ENCODE peak calls at places on chromosome 2, in nine cellular contexts. One of them, this sample, is unnamed.

GRCh38 chr2:10826625-10827024 is 14.0 kb upstream of the PDIA6 start:
- DNase-seq in cardiac muscle cell: no peak
- DNase-seq in fibroblast of lung: no peak
- DNase-seq in colonic mucosa: no peak
- DNase-seq in mesenchymal stem cell: no peak
- DNase-seq in naive thymus-derived CD4-positive, alpha-beta T cell: no peak
- DNase-seq in GM12878: no peak
- DNase-seq in PC-3: no peak
- DNase-seq in trophoblast cell: no peak
- DNase-seq in this sample: no peak

GRCh38 chr2:144975881-144976280 is 456.0 kb upstream of the ZEB2 start:
- DNase-seq in cardiac muscle cell: no peak
- DNase-seq in fibroblast of lung: no peak
- DNase-seq in colonic mucosa: no peak
- DNase-seq in mesenchymal stem cell: no peak
- DNase-seq in naive thymus-derived CD4-positive, alpha-beta T cell: no peak
- DNase-seq in GM12878: no peak
- DNase-seq in PC-3: no peak
- DNase-seq in trophoblast cell: no peak
- DNase-seq in this sample: no peak

GRCh38 chr2:119229716-119230115 is 6.1 kb downstream of the STEAP3 start:
- DNase-seq in cardiac muscle cell: no peak
- DNase-seq in fibroblast of lung: no peak
- DNase-seq in colonic mucosa: no peak
- DNase-seq in mesenchymal stem cell: no peak
- DNase-seq in naive thymus-derived CD4-positive, alpha-beta T cell: no peak
- DNase-seq in GM12878: no peak
- DNase-seq in PC-3: no peak
- DNase-seq in trophoblast cell: peak; percentile 24
- DNase-seq in this sample: no peak

GRCh38 chr2:28754321-28754720 is 2.7 kb downstream of the PPP1CB start:
- DNase-seq in cardiac muscle cell: peak; percentile 41
- DNase-seq in fibroblast of lung: peak; percentile 48
- DNase-seq in colonic mucosa: no peak
- DNase-seq in mesenchymal stem cell: peak; percentile 50
- DNase-seq in naive thymus-derived CD4-positive, alpha-beta T cell: no peak
- DNase-seq in GM12878: no peak
- DNase-seq in PC-3: peak; percentile 27
- DNase-seq in trophoblast cell: no peak
- DNase-seq in this sample: no peak

GRCh38 chr2:197477764-197478163 is 21.9 kb downstream of the HSPD1 start:
- DNase-seq in cardiac muscle cell: no peak
- DNase-seq in fibroblast of lung: no peak
- DNase-seq in colonic mucosa: no peak
- DNase-seq in mesenchymal stem cell: no peak
- DNase-seq in naive thymus-derived CD4-positive, alpha-beta T cell: no peak
- DNase-seq in GM12878: no peak
- DNase-seq in PC-3: no peak
- DNase-seq in trophoblast cell: no peak
- DNase-seq in this sample: no peak

GRCh38 chr2:201618744-201619654 is 24.3 kb downstream of the TMEM237 start:
- DNase-seq in cardiac muscle cell: peak; percentile 92
- DNase-seq in fibroblast of lung: peak; percentile 78
- DNase-seq in colonic mucosa: peak; percentile 58
- DNase-seq in mesenchymal stem cell: no peak
- DNase-seq in naive thymus-derived CD4-positive, alpha-beta T cell: no peak
- DNase-seq in GM12878: no peak
- DNase-seq in PC-3: no peak
- DNase-seq in trophoblast cell: peak; percentile 67
- DNase-seq in this sample: no peak

GRCh38 chr2:186543561-186544131 is 46.2 kb upstream of the ITGAV start:
- DNase-seq in cardiac muscle cell: peak; percentile 72
- DNase-seq in fibroblast of lung: peak; percentile 69
- DNase-seq in colonic mucosa: no peak
- DNase-seq in mesenchymal stem cell: peak; percentile 81
- DNase-seq in naive thymus-derived CD4-positive, alpha-beta T cell: no peak
- DNase-seq in GM12878: no peak
- DNase-seq in PC-3: peak; percentile 50
- DNase-seq in trophoblast cell: no peak
- DNase-seq in this sample: no peak

GRCh38 chr2:160651416-160652200 is 158.0 kb upstream of the RBMS1 start:
- DNase-seq in cardiac muscle cell: peak; percentile 63
- DNase-seq in fibroblast of lung: peak; percentile 12
- DNase-seq in colonic mucosa: no peak
- DNase-seq in mesenchymal stem cell: peak; percentile 41
- DNase-seq in naive thymus-derived CD4-positive, alpha-beta T cell: no peak
- DNase-seq in GM12878: no peak
- DNase-seq in PC-3: peak; percentile 39
- DNase-seq in trophoblast cell: peak; percentile 51
- DNase-seq in this sample: no peak

GRCh38 chr2:240820014-240820606 is at the start of gene KIF1A:
- DNase-seq in cardiac muscle cell: no peak
- DNase-seq in fibroblast of lung: no peak
- DNase-seq in colonic mucosa: no peak
- DNase-seq in mesenchymal stem cell: no peak
- DNase-seq in naive thymus-derived CD4-positive, alpha-beta T cell: no peak
- DNase-seq in GM12878: no peak
- DNase-seq in PC-3: no peak
- DNase-seq in trophoblast cell: no peak
- DNase-seq in this sample: no peak

GRCh38 chr2:240131941-240132650 is 4.0 kb downstream of the COPS9 start:
- DNase-seq in cardiac muscle cell: no peak
- DNase-seq in fibroblast of lung: no peak
- DNase-seq in colonic mucosa: no peak
- DNase-seq in mesenchymal stem cell: no peak
- DNase-seq in naive thymus-derived CD4-positive, alpha-beta T cell: no peak
- DNase-seq in GM12878: no peak
- DNase-seq in PC-3: no peak
- DNase-seq in trophoblast cell: no peak
- DNase-seq in this sample: no peak

GRCh38 chr2:11540148-11540995 is 6.5 kb downstream of the GREB1 start:
- DNase-seq in cardiac muscle cell: no peak
- DNase-seq in fibroblast of lung: no peak
- DNase-seq in colonic mucosa: no peak
- DNase-seq in mesenchymal stem cell: no peak
- DNase-seq in naive thymus-derived CD4-positive, alpha-beta T cell: no peak
- DNase-seq in GM12878: no peak
- DNase-seq in PC-3: no peak
- DNase-seq in trophoblast cell: no peak
- DNase-seq in this sample: no peak

GRCh38 chr2:224284134-224284946 is 117.6 kb downstream of the FAM124B start:
- DNase-seq in cardiac muscle cell: peak; percentile 50
- DNase-seq in fibroblast of lung: peak; percentile 54
- DNase-seq in colonic mucosa: peak; percentile 30
- DNase-seq in mesenchymal stem cell: peak; percentile 54
- DNase-seq in naive thymus-derived CD4-positive, alpha-beta T cell: no peak
- DNase-seq in GM12878: no peak
- DNase-seq in PC-3: peak; percentile 73
- DNase-seq in trophoblast cell: peak; percentile 22
- DNase-seq in this sample: no peak

GRCh38 chr2:163733301-163733938 is 2.4 kb downstream of the FIGN start:
- DNase-seq in cardiac muscle cell: no peak
- DNase-seq in fibroblast of lung: peak; percentile 58
- DNase-seq in colonic mucosa: no peak
- DNase-seq in mesenchymal stem cell: peak; percentile 53
- DNase-seq in naive thymus-derived CD4-positive, alpha-beta T cell: no peak
- DNase-seq in GM12878: no peak
- DNase-seq in PC-3: no peak
- DNase-seq in trophoblast cell: no peak
- DNase-seq in this sample: no peak

GRCh38 chr2:55418512-55419235 is 982 bp downstream of the CCDC88A start:
- DNase-seq in cardiac muscle cell: no peak
- DNase-seq in fibroblast of lung: no peak
- DNase-seq in colonic mucosa: no peak
- DNase-seq in mesenchymal stem cell: no peak
- DNase-seq in naive thymus-derived CD4-positive, alpha-beta T cell: no peak
- DNase-seq in GM12878: no peak
- DNase-seq in PC-3: no peak
- DNase-seq in trophoblast cell: no peak
- DNase-seq in this sample: no peak

GRCh38 chr2:121088251-121089004 is 196.6 kb downstream of the TFCP2L1 start:
- DNase-seq in cardiac muscle cell: peak; percentile 80
- DNase-seq in fibroblast of lung: peak; percentile 85
- DNase-seq in colonic mucosa: no peak
- DNase-seq in mesenchymal stem cell: no peak
- DNase-seq in naive thymus-derived CD4-positive, alpha-beta T cell: no peak
- DNase-seq in GM12878: no peak
- DNase-seq in PC-3: no peak
- DNase-seq in trophoblast cell: no peak
- DNase-seq in this sample: no peak

GRCh38 chr2:227228061-227228667 is 63.7 kb downstream of the COL4A3 start:
- DNase-seq in cardiac muscle cell: peak; percentile 7
- DNase-seq in fibroblast of lung: no peak
- DNase-seq in colonic mucosa: peak; percentile 47
- DNase-seq in mesenchymal stem cell: no peak
- DNase-seq in naive thymus-derived CD4-positive, alpha-beta T cell: no peak
- DNase-seq in GM12878: no peak
- DNase-seq in PC-3: peak; percentile 49
- DNase-seq in trophoblast cell: no peak
- DNase-seq in this sample: no peak

GRCh38 chr2:191202881-191203397 is 42.3 kb upstream of the MYO1B start:
- DNase-seq in cardiac muscle cell: peak; percentile 81
- DNase-seq in fibroblast of lung: peak; percentile 40
- DNase-seq in colonic mucosa: no peak
- DNase-seq in mesenchymal stem cell: peak; percentile 89
- DNase-seq in naive thymus-derived CD4-positive, alpha-beta T cell: no peak
- DNase-seq in GM12878: no peak
- DNase-seq in PC-3: no peak
- DNase-seq in trophoblast cell: no peak
- DNase-seq in this sample: peak; percentile 18

GRCh38 chr2:132977812-132978529 is 308.0 kb upstream of the LYPD1 start:
- DNase-seq in cardiac muscle cell: peak; percentile 41
- DNase-seq in fibroblast of lung: peak; percentile 42
- DNase-seq in colonic mucosa: no peak
- DNase-seq in mesenchymal stem cell: peak; percentile 15
- DNase-seq in naive thymus-derived CD4-positive, alpha-beta T cell: no peak
- DNase-seq in GM12878: no peak
- DNase-seq in PC-3: peak; percentile 50
- DNase-seq in trophoblast cell: no peak
- DNase-seq in this sample: no peak

GRCh38 chr2:230502593-230502992 is 86.6 kb downstream of the SP100 start:
- DNase-seq in cardiac muscle cell: no peak
- DNase-seq in fibroblast of lung: no peak
- DNase-seq in colonic mucosa: no peak
- DNase-seq in mesenchymal stem cell: no peak
- DNase-seq in naive thymus-derived CD4-positive, alpha-beta T cell: no peak
- DNase-seq in GM12878: no peak
- DNase-seq in PC-3: no peak
- DNase-seq in trophoblast cell: no peak
- DNase-seq in this sample: no peak

GRCh38 chr2:140759431-140760156 is 1371.2 kb downstream of the LRP1B start:
- DNase-seq in cardiac muscle cell: no peak
- DNase-seq in fibroblast of lung: no peak
- DNase-seq in colonic mucosa: no peak
- DNase-seq in mesenchymal stem cell: no peak
- DNase-seq in naive thymus-derived CD4-positive, alpha-beta T cell: no peak
- DNase-seq in GM12878: no peak
- DNase-seq in PC-3: no peak
- DNase-seq in trophoblast cell: no peak
- DNase-seq in this sample: no peak

GRCh38 chr2:194491409-194492115 is 1165.5 kb upstream of the SLC39A10 start:
- DNase-seq in cardiac muscle cell: no peak
- DNase-seq in fibroblast of lung: no peak
- DNase-seq in colonic mucosa: no peak
- DNase-seq in mesenchymal stem cell: no peak
- DNase-seq in naive thymus-derived CD4-positive, alpha-beta T cell: no peak
- DNase-seq in GM12878: no peak
- DNase-seq in PC-3: no peak
- DNase-seq in trophoblast cell: no peak
- DNase-seq in this sample: no peak

DNA sequence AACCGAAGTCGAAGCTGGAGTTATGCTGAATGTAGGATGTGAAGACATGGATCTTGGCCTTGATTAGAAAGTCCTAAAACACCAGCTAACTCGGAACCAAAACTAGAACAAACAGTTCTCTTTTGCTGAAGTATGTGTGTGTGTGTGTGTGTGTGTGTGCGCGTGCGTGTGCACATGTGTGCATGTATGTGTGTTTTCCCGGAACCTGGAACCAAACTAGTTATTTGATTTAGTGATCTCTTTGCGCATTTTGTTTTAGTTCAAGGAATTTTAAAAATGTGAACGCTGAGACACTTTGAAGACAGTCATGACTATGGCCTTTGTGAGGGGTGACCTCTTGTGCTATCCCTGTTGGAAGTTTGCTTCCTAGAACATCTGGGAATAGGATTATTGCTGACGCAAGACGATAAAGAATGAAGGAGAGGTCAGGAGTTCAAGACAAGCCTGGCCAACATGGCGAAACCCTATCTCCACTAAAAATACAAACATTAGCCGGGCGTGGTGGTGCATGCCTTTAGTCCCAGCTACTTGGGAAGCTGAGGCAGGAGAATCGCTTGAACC is 23.8 kb downstream of the FHL2 start:
- DNase-seq in cardiac muscle cell: peak; percentile 89
- DNase-seq in fibroblast of lung: peak; percentile 95
- DNase-seq in colonic mucosa: no peak
- DNase-seq in mesenchymal stem cell: peak; percentile 79
- DNase-seq in naive thymus-derived CD4-positive, alpha-beta T cell: no peak
- DNase-seq in GM12878: no peak
- DNase-seq in PC-3: no peak
- DNase-seq in trophoblast cell: no peak
- DNase-seq in this sample: no peak
- H3K4me1 ChIP-seq in cardiac muscle cell: peaks cover 56% of the 10 kb centered on the region
- H3K4me1 ChIP-seq in fibroblast of lung: peaks cover 55% of the 10 kb centered on the region
- H3K4me1 ChIP-seq in colonic mucosa: no peaks in the 10 kb centered on the region
- H3K4me1 ChIP-seq in mesenchymal stem cell: peaks cover 42% of the 10 kb centered on the region
- H3K4me1 ChIP-seq in naive thymus-derived CD4-positive, alpha-beta T cell: peaks cover 15% of the 10 kb centered on the region
- H3K4me1 ChIP-seq in GM12878: peaks cover 13% of the 10 kb centered on the region
- H3K4me1 ChIP-seq in PC-3: peaks cover 44% of the 10 kb centered on the region
- H3K4me1 ChIP-seq in trophoblast cell: peaks cover 12% of the 10 kb centered on the region
- H3K4me1 ChIP-seq in this sample: peaks cover 12% of the 10 kb centered on the region

GRCh38 chr2:105748564-105748963 is 3.9 kb downstream of the NCK2 start:
- DNase-seq in cardiac muscle cell: no peak
- DNase-seq in fibroblast of lung: no peak
- DNase-seq in colonic mucosa: no peak
- DNase-seq in mesenchymal stem cell: no peak
- DNase-seq in naive thymus-derived CD4-positive, alpha-beta T cell: no peak
- DNase-seq in GM12878: no peak
- DNase-seq in PC-3: peak; percentile 20
- DNase-seq in trophoblast cell: no peak
- DNase-seq in this sample: no peak
- H3K4me1 ChIP-seq in cardiac muscle cell: no peaks in the 10 kb centered on the region
- H3K4me1 ChIP-seq in fibroblast of lung: peaks cover 17% of the 10 kb centered on the region
- H3K4me1 ChIP-seq in colonic mucosa: no peaks in the 10 kb centered on the region
- H3K4me1 ChIP-seq in mesenchymal stem cell: peaks cover 16% of the 10 kb centered on the region
- H3K4me1 ChIP-seq in naive thymus-derived CD4-positive, alpha-beta T cell: peaks cover 69% of the 10 kb centered on the region
- H3K4me1 ChIP-seq in GM12878: peaks cover 35% of the 10 kb centered on the region
- H3K4me1 ChIP-seq in PC-3: peaks cover 17% of the 10 kb centered on the region
- H3K4me1 ChIP-seq in trophoblast cell: peaks cover 18% of the 10 kb centered on the region
- H3K4me1 ChIP-seq in this sample: peaks cover 76% of the 10 kb centered on the region

GRCh38 chr2:235575431-235575830 is 81.6 kb downstream of the AGAP1 start:
- DNase-seq in cardiac muscle cell: no peak
- DNase-seq in fibroblast of lung: no peak
- DNase-seq in colonic mucosa: no peak
- DNase-seq in mesenchymal stem cell: no peak
- DNase-seq in naive thymus-derived CD4-positive, alpha-beta T cell: no peak
- DNase-seq in GM12878: no peak
- DNase-seq in PC-3: no peak
- DNase-seq in trophoblast cell: peak; percentile 23
- DNase-seq in this sample: no peak
- H3K4me1 ChIP-seq in cardiac muscle cell: peaks cover 14% of the 10 kb centered on the region
- H3K4me1 ChIP-seq in fibroblast of lung: peaks cover 2% of the 10 kb centered on the region
- H3K4me1 ChIP-seq in colonic mucosa: peaks cover 4% of the 10 kb centered on the region
- H3K4me1 ChIP-seq in mesenchymal stem cell: peaks cover 39% of the 10 kb centered on the region
- H3K4me1 ChIP-seq in naive thymus-derived CD4-positive, alpha-beta T cell: no peaks in the 10 kb centered on the region
- H3K4me1 ChIP-seq in GM12878: peaks cover 7% of the 10 kb centered on the region
- H3K4me1 ChIP-seq in PC-3: peaks cover 6% of the 10 kb centered on the region
- H3K4me1 ChIP-seq in trophoblast cell: peaks cover 42% of the 10 kb centered on the region
- H3K4me1 ChIP-seq in this sample: no peaks in the 10 kb centered on the region

GRCh38 chr2:8231909-8232308 is 449.9 kb upstream of the ID2 start:
- DNase-seq in cardiac muscle cell: no peak
- DNase-seq in fibroblast of lung: no peak
- DNase-seq in colonic mucosa: no peak
- DNase-seq in mesenchymal stem cell: no peak
- DNase-seq in naive thymus-derived CD4-positive, alpha-beta T cell: no peak
- DNase-seq in GM12878: no peak
- DNase-seq in PC-3: no peak
- DNase-seq in trophoblast cell: no peak
- DNase-seq in this sample: no peak
- H3K4me1 ChIP-seq in cardiac muscle cell: peaks cover 7% of the 10 kb centered on the region
- H3K4me1 ChIP-seq in fibroblast of lung: no peaks in the 10 kb centered on the region
- H3K4me1 ChIP-seq in colonic mucosa: no peaks in the 10 kb centered on the region
- H3K4me1 ChIP-seq in mesenchymal stem cell: peaks cover 4% of the 10 kb centered on the region
- H3K4me1 ChIP-seq in naive thymus-derived CD4-positive, alpha-beta T cell: peaks cover 5% of the 10 kb centered on the region
- H3K4me1 ChIP-seq in GM12878: peaks cover 33% of the 10 kb centered on the region
- H3K4me1 ChIP-seq in PC-3: peaks cover 10% of the 10 kb centered on the region
- H3K4me1 ChIP-seq in trophoblast cell: no peaks in the 10 kb centered on the region
- H3K4me1 ChIP-seq in this sample: no peaks in the 10 kb centered on the region

This sample was measured in CD8-positive, alpha-beta memory T cell.